ENCODE peak calls at places on chromosomes 7 and 10, in five cellular contexts. H is SK-N-SH, N is heart right ventricle, Q is adrenal gland, J is cardiac muscle cell. K is an unnamed sample.

GRCh38 chr10:62577666-62578291 is 203.6 kb downstream of the ZNF365 start:
- DNase-seq in H (no peak), N (no peak), Q (no peak), J (no peak), K (no peak)

GRCh38 chr7:27686315-27686714 is 23.6 kb upstream of the HIBADH start:
- DNase-seq in H (no peak), N (no peak), Q (no peak), J (peak; percentile 36), K (no peak)

GRCh38 chr10:96254976-96255375 is 16.4 kb downstream of the BLNK start:
- DNase-seq in H (no peak), N (no peak), Q (no peak), J (no peak), K (no peak)

GRCh38 chr10:126130291-126130710 is 233.9 kb downstream of the FANK1 start:
- DNase-seq in H (no peak), N (peak; percentile 48), Q (peak; percentile 22), J (peak; percentile 55), K (no peak)

GRCh38 chr7:50718876-50719275 is 63.8 kb downstream of the GRB10 start:
- DNase-seq in H (no peak), N (no peak), Q (no peak), J (no peak), K (no peak)

GRCh38 chr10:126661841-126662520 is 8.5 kb downstream of the C10orf90 start:
- DNase-seq in H (no peak), N (no peak), Q (no peak), J (peak; percentile 37), K (no peak)

GRCh38 chr10:15460661-15461060 is 89.6 kb upstream of the FAM171A1 start:
- DNase-seq in H (no peak), N (no peak), Q (no peak), J (no peak), K (no peak)

GRCh38 chr10:59234814-59235429 is 58.5 kb downstream of the PHYHIPL start:
- DNase-seq in H (no peak), N (no peak), Q (peak; percentile 13), J (peak; percentile 64), K (no peak)

GRCh38 chr7:116713918-116714317 is 41.9 kb downstream of the MET start:
- DNase-seq in H (no peak), N (no peak), Q (no peak), J (no peak), K (no peak)

DNA sequence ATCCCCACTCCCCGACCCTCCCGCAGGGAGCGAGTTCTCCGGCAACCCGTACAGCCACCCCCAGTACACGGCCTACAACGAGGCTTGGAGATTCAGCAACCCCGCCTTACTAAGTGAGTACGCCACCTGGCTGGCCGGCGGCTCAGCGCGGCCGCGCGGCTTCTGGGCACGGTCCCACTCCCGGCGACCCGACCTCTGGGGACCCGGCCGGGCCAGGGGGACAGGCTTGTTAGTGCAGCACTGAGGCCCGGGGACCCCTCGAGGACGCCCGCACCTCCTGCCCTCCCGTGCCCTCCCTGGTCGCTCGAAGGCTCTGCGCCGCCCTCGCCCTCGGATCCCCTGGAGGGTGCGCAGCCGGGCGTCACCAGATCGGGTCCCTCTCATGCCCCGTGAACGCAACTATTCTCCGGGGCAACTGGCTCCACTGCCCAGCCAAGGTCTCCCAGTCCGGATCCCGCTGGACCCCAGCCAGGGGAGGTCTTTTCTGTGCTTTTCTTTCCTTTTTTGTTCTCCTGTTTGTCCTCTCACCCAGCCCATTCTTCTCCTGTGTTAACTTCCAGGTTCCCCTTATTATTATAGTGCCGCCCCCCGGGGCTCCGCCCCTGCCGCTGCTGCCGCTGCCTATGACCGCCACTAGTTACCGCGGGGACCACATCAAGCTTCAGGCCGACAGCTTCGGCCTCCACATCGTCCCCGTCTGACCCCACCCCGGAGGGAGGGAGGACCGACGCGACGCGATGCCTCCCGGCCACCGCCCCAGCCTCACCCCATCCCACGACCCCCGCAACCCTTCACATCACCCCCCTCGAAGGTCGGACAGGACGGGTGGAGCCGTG is 81.8 kb downstream of the PAX2 start:
- DNase-seq in H (peak; percentile 80), N (no peak), Q (no peak), J (no peak), K (no peak)
- H3K4me3 ChIP-seq in H (no peak overlapping the region), N (peak overlapping the region; percentile 42), Q (no peak overlapping the region), J (peak overlapping the region; percentile 37), K (peak overlapping the region; percentile 50)

DNA sequence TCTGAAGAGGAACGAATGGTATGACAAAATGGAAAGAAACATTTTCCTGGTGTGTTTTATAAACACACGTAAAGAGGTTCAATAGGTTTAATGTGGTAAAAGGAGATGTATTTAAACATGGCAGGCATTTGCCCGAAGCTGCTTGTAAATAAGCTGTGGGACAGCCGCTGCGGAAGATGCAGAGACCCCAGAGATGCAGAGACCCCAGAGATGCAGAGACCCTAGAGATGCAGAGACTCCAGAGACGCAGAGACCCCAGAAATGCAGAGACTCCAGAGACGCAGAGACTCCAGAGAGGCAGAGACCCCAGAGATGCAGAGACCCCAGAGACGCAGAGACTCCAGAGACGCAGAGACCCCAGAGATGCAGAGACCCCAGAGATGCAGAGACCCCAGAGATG is 534.1 kb downstream of the PTPRN2 start:
- DNase-seq in H (no peak), N (no peak), Q (no peak), J (no peak), K (no peak)
- H3K4me1 ChIP-seq in H (peaks cover 18% of the 10 kb centered on the region), N (no peaks in the 10 kb centered on the region), Q (no peaks in the 10 kb centered on the region), J (no peaks in the 10 kb centered on the region), K (no peaks in the 10 kb centered on the region)

DNA sequence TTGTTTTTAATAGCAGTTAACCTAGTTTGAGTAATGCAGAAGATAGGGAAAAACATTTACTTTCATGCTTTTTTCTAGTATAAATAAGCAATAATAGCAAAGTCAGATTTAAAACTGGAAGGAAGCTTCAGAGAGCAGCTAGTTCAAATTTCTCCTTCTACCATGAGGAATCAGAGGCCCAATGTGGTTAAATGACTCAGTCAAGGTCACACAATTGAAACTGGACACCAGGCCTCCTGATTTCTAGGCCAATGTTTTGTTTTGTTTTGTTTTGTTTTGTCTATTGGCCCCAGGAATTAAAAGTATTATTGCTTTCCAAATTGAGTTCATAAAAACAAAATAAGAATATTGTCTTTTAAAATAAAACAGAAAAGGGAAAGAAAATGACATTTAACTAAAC is 122.3 kb downstream of the TRIL start:
- DNase-seq in H (no peak), N (no peak), Q (peak; percentile 20), J (no peak), K (no peak)
- H3K4me3 ChIP-seq in H (no peak overlapping the region), N (no peak overlapping the region), Q (no peak overlapping the region), J (no peak overlapping the region), K (no peak overlapping the region)

DNA sequence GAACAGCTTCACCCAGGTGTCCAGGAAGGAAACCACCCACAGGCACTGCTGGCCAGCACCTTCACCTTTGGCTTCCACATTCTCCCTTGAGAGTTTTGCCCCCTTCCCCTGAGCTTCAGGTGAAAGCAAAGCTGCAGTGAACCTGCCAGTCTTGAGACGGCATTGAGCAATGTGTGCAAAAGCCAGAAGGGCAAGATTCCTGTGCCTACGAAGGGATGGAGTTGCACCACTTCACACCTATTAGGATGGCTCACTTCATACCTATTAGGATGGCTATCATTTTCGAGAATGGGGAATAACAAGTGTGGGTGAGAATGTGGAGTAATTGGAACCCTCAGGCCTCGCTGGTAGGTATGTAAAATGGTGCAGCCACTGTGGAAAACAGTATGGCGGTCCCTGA is 7.2 kb downstream of the HABP2 start:
- DNase-seq in H (no peak), N (no peak), Q (no peak), J (no peak), K (no peak)
- H3K4me1 ChIP-seq in H (peaks cover 12% of the 10 kb centered on the region), N (no peaks in the 10 kb centered on the region), Q (no peaks in the 10 kb centered on the region), J (no peaks in the 10 kb centered on the region), K (no peaks in the 10 kb centered on the region)

GRCh38 chr10:105843786-105844560 is 1202.9 kb downstream of the SORCS3 start:
- DNase-seq in H (no peak), N (no peak), Q (no peak), J (no peak), K (no peak)
- H3K4me3 ChIP-seq in H (no peak overlapping the region), N (no peak overlapping the region), Q (no peak overlapping the region), J (no peak overlapping the region), K (no peak overlapping the region)

GRCh38 chr7:99133766-99134564 is 9.9 kb downstream of the SMURF1 start:
- DNase-seq in H (no peak), N (no peak), Q (no peak), J (no peak), K (no peak)

GRCh38 chr7:99132922-99133321 is 11.0 kb downstream of the SMURF1 start:
- DNase-seq in H (no peak), N (no peak), Q (no peak), J (no peak), K (no peak)

GRCh38 chr7:99137418-99138180 is 6.3 kb downstream of the SMURF1 start:
- DNase-seq in H (peak; percentile 63), N (no peak), Q (no peak), J (peak; percentile 84), K (no peak)

GRCh38 chr7:99139031-99139430 is 4.9 kb downstream of the SMURF1 start:
- DNase-seq in H (no peak), N (no peak), Q (no peak), J (peak; percentile 57), K (no peak)

DNA sequence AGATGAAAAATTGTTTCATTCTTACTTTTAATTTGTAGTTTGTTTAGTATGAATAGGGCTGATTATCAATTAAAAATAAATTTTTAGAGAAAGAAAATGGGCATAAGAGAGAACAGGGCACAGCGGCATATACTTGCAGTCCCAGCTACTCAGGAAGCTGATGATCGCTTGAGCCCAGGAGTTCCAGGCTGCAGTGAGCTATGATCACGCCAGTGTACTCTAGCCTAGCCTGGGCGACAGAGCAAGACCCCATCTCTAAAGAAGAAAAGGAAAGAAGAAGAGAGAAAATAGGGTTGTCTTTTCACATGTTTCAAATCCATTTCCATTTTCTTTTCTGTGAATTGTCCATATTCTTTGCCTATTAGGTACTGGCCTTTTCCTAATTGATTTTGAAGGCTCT is 8.0 kb downstream of the SMURF1 start:
- DNase-seq in H (no peak), N (no peak), Q (no peak), J (no peak), K (no peak)
- H3K4me1 ChIP-seq in H (peaks cover 17% of the 10 kb centered on the region), N (no peaks in the 10 kb centered on the region), Q (peaks cover 16% of the 10 kb centered on the region), J (peaks cover 11% of the 10 kb centered on the region), K (peaks cover 100% of the 10 kb centered on the region)

GRCh38 chr10:117165557-117166419 is 27.7 kb upstream of the VAX1 start:
- DNase-seq in H (peak; percentile 89), N (peak; percentile 42), Q (peak; percentile 45), J (peak; percentile 58), K (no peak)
- H3K4me3 ChIP-seq in H (peak overlapping the region; percentile 26), N (peak overlapping the region; percentile 24), Q (no peak overlapping the region), J (no peak overlapping the region), K (peak overlapping the region; percentile 40)

DNA sequence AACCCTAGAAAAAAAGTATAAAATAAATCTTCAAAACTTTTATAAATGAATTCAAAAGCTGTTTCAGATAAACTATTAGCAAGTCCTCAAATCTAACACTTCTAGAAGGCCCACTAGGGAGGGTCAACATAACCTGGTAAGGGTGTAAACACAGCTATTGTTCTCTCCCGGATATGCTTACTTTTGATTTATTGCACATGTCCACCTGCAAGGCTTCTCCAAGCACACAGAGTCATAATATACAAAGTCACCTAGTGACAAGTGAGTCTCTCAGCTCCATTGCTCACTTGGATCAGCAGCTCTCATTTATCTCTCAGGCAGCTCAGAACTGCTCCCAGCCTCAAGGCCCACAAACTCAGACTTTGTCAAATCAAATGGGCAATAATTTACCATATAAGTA is 44.0 kb upstream of the COL1A2 start:
- DNase-seq in H (no peak), N (no peak), Q (no peak), J (no peak), K (no peak)
- H3K4me1 ChIP-seq in H (peaks cover 26% of the 10 kb centered on the region), N (no peaks in the 10 kb centered on the region), Q (no peaks in the 10 kb centered on the region), J (no peaks in the 10 kb centered on the region), K (no peaks in the 10 kb centered on the region)